ENCODE peak calls at places on chromosomes 16 and 17, in seven cellular contexts. P is sigmoid colon, S is AG04450, M is OCI-LY7, V is heart right ventricle, K is adrenal gland, Z is cardiac muscle cell. C is an unnamed sample.

GRCh38 chr16:24917891-24918290 is 72.1 kb downstream of the SLC5A11 start:
- DNase-seq in P (no peak), S (no peak), M (no peak), V (no peak), K (no peak), Z (no peak), C (no peak)

GRCh38 chr16:1048442-1049112 is 24.0 kb upstream of the SSTR5 start:
- DNase-seq in P (no peak), S (no peak), M (no peak), V (peak; percentile 80), K (no peak), Z (peak; percentile 61), C (no peak)

GRCh38 chr17:82064433-82065192 is 991 bp downstream of the DUS1L start:
- DNase-seq in P (no peak), S (no peak), M (peak; percentile 65), V (no peak), K (no peak), Z (no peak), C (no peak)

GRCh38 chr17:81859906-81860755 is at the start of gene P4HB:
- DNase-seq in P (no peak), S (no peak), M (peak; percentile 30), V (peak; percentile 98), K (peak; percentile 53), Z (peak; percentile 14), C (peak; percentile 99)

GRCh38 chr17:44927696-44928095 is 12.4 kb upstream of the GFAP start:
- DNase-seq in P (no peak), S (no peak), M (no peak), V (no peak), K (no peak), Z (no peak), C (peak; percentile 23)

GRCh38 chr17:28725166-28725659 is 820 bp downstream of the TLCD1 start:
- DNase-seq in P (peak; percentile 70), S (no peak), M (peak; percentile 58), V (no peak), K (no peak), Z (peak; percentile 63), C (no peak)

GRCh38 chr17:76271669-76272540 is 6.8 kb downstream of the UBALD2 start:
- DNase-seq in P (no peak), S (no peak), M (peak; percentile 89), V (no peak), K (no peak), Z (peak; percentile 17), C (peak; percentile 76)

GRCh38 chr16:25690563-25691143 is 1.1 kb upstream of the HS3ST4 start:
- DNase-seq in P (no peak), S (no peak), M (no peak), V (no peak), K (no peak), Z (no peak), C (no peak)

GRCh38 chr17:76132574-76133338 is 8.3 kb downstream of the FOXJ1 start:
- DNase-seq in P (peak; percentile 60), S (no peak), M (no peak), V (no peak), K (no peak), Z (peak; percentile 19), C (peak; percentile 88)

GRCh38 chr17:55577011-55577586 is 65.8 kb upstream of the SMIM36 start:
- DNase-seq in P (peak; percentile 77), S (no peak), M (no peak), V (peak; percentile 33), K (peak; percentile 33), Z (peak; percentile 72), C (no peak)

GRCh38 chr16:471353-472198 is 46.1 kb downstream of the RAB11FIP3 start:
- DNase-seq in P (peak; percentile 72), S (no peak), M (no peak), V (no peak), K (no peak), Z (no peak), C (no peak)

GRCh38 chr17:50318551-50319310 is 27.2 kb upstream of the XYLT2 start:
- DNase-seq in P (no peak), S (no peak), M (no peak), V (no peak), K (no peak), Z (no peak), C (no peak)

GRCh38 chr17:17910060-17910459 is 62.1 kb downstream of the TOM1L2 start:
- DNase-seq in P (peak; percentile 43), S (no peak), M (no peak), V (no peak), K (no peak), Z (no peak), C (peak; percentile 23)

DNA sequence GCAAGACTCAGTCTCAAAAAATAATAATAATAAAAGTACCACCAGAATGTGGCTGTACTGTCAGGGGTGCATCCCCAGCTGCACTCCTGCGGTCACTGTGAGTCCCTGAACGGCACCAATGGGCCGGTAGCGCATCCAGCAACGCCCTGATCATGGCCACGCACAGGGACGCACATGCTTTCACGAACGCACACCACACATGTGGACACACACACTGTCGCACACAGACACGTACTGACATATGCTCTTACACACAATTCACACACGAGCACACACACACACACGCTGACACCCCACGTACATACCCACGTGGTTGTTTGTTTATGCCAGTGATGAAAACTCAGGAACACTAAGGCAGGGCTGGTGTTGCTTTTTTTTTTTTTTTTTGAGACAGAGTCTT is 21.8 kb downstream of the DOC2B start:
- DNase-seq in P (no peak), S (no peak), M (no peak), V (no peak), K (no peak), Z (no peak), C (no peak)
- H3K27ac ChIP-seq in P (no peak overlapping the region), S (no peak overlapping the region), M (no peak overlapping the region), V (no peak overlapping the region), K (no peak overlapping the region), Z (no peak overlapping the region), C (no peak overlapping the region)

GRCh38 chr17:7626307-7626706 is 1.3 kb downstream of the SAT2 start:
- DNase-seq in P (peak; percentile 74), S (no peak), M (no peak), V (no peak), K (peak; percentile 66), Z (no peak), C (no peak)
- H3K4me3 ChIP-seq in P (no peak overlapping the region), S (peak overlapping the region; percentile 86), M (no peak overlapping the region), V (peak overlapping the region; percentile 76), K (no peak overlapping the region), Z (peak overlapping the region; percentile 65), C (no peak overlapping the region)

GRCh38 chr17:48892940-48893645 is 506 bp downstream of the ATP5MC1 start:
- DNase-seq in P (no peak), S (no peak), M (peak; percentile 29), V (no peak), K (no peak), Z (no peak), C (no peak)
- H3K27ac ChIP-seq in P (peak overlapping the region; percentile 82), S (peak overlapping the region; percentile 57), M (peak overlapping the region; percentile 46), V (peak overlapping the region; percentile 88), K (no peak overlapping the region), Z (peak overlapping the region; percentile 84), C (peak overlapping the region; percentile 76)

DNA sequence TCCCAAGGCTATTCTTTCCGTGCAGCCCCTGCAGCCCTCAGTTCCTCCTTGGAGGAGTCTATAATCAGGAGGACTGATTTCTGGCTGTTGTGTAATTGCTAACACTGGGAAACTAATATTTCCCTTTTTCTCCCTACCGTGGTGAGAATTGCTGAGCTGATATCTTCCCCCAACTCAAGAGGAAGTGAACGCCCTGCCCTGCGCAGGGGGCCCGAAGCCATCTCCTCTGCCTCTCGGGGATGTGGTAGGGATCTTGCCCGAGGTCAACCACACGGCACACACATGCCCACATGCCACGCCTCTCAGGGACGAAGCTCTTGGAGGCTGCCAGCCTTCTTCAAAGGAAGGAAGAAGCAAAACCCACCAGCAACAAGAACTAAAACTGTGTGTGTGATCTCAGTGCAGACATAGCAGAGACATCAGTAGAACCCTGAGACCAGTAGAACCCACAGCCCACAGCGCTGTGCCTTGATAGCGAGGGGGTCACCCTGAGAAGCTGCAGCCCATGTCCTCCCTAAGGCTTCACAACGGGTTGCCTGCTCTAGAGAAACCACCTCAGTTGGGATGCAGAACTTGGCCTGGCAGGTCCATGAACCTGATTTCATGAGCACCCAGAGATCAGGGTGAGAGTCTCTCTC is 8.9 kb upstream of the ULK2 start:
- DNase-seq in P (peak; percentile 80), S (no peak), M (no peak), V (peak; percentile 60), K (peak; percentile 45), Z (no peak), C (peak; percentile 81)
- H3K4me3 ChIP-seq in P (no peak overlapping the region), S (no peak overlapping the region), M (no peak overlapping the region), V (no peak overlapping the region), K (no peak overlapping the region), Z (no peak overlapping the region), C (no peak overlapping the region)

GRCh38 chr17:69870091-69870530 is 204.9 kb upstream of the KCNJ16 start:
- DNase-seq in P (no peak), S (peak; percentile 41), M (peak; percentile 6), V (no peak), K (no peak), Z (peak; percentile 22), C (no peak)
- H3K27ac ChIP-seq in P (no peak overlapping the region), S (peak overlapping the region; percentile 74), M (no peak overlapping the region), V (no peak overlapping the region), K (no peak overlapping the region), Z (no peak overlapping the region), C (no peak overlapping the region)

GRCh38 chr17:71251936-71252335 is 868.9 kb upstream of the SOX9 start:
- DNase-seq in P (no peak), S (no peak), M (no peak), V (no peak), K (no peak), Z (no peak), C (no peak)
- H3K4me3 ChIP-seq in P (no peak overlapping the region), S (no peak overlapping the region), M (no peak overlapping the region), V (no peak overlapping the region), K (no peak overlapping the region), Z (no peak overlapping the region), C (no peak overlapping the region)

C was measured in upper lobe of right lung.